ENCODE peak calls at places on chromosomes 2 and 18, in five cellular contexts. J is RWPE2, P is SJSA1, I is heart left ventricle, M is lower lobe of right lung. H is an unnamed sample. For H3K4me1, the result is how much of the 10 kb centered on the place peaks cover.

GRCh38 chr2:46555011-46555410 is 75.6 kb downstream of the TMEM247 start:
- DNase-seq in J (no peak), P (no peak), I (no peak), M (no peak), H (no peak)

GRCh38 chr18:65206551-65207260 is 544.1 kb upstream of the CDH7 start:
- DNase-seq in J (peak), P (no peak), I (no peak), M (peak), H (no peak)

GRCh38 chr2:144659731-144660275 is 139.9 kb upstream of the ZEB2 start:
- DNase-seq in J (peak), P (peak), I (no peak), M (peak), H (no peak)

GRCh38 chr18:74836296-74837139 is 238.8 kb downstream of the ZNF407 start:
- DNase-seq in J (no peak), P (no peak), I (peak), M (no peak), H (peak)

GRCh38 chr2:39701137-39701536 is 35.4 kb downstream of the TMEM178A start:
- DNase-seq in J (no peak), P (no peak), I (no peak), M (no peak), H (no peak)

GRCh38 chr2:202101049-202101579 is 28.1 kb downstream of the KIAA2012 start:
- DNase-seq in J (no peak), P (no peak), I (no peak), M (no peak), H (no peak)

GRCh38 chr2:192026064-192026715 is 168.5 kb downstream of the TMEFF2 start:
- DNase-seq in J (no peak), P (no peak), I (no peak), M (no peak), H (no peak)

GRCh38 chr2:55431982-55432627 is 12.4 kb upstream of the CCDC88A start:
- DNase-seq in J (no peak), P (no peak), I (no peak), M (no peak), H (peak)

GRCh38 chr2:111984213-111984604 is 70.9 kb upstream of the TMEM87B start:
- DNase-seq in J (no peak), P (no peak), I (no peak), M (no peak), H (no peak)

GRCh38 chr18:63444567-63444966 is 22.3 kb upstream of the VPS4B start:
- DNase-seq in J (no peak), P (no peak), I (no peak), M (no peak), H (no peak)

GRCh38 chr2:88919087-88919738 is 227.7 kb downstream of the RPIA start:
- DNase-seq in J (no peak), P (no peak), I (no peak), M (no peak), H (peak)

GRCh38 chr2:30978044-30978443 is 160.2 kb downstream of the GALNT14 start:
- DNase-seq in J (no peak), P (no peak), I (no peak), M (no peak), H (no peak)
- H3K4me3 ChIP-seq in J (no peak), P (no peak), I (no peak), M (no peak), H (no peak)

GRCh38 chr2:65388626-65389390 is 43.6 kb downstream of the SPRED2 start:
- DNase-seq in J (no peak), P (no peak), I (no peak), M (no peak), H (no peak)
- H3K4me1 ChIP-seq in J (half or more), P (under half), I (under half), M (half or more), H (under half)

DNA sequence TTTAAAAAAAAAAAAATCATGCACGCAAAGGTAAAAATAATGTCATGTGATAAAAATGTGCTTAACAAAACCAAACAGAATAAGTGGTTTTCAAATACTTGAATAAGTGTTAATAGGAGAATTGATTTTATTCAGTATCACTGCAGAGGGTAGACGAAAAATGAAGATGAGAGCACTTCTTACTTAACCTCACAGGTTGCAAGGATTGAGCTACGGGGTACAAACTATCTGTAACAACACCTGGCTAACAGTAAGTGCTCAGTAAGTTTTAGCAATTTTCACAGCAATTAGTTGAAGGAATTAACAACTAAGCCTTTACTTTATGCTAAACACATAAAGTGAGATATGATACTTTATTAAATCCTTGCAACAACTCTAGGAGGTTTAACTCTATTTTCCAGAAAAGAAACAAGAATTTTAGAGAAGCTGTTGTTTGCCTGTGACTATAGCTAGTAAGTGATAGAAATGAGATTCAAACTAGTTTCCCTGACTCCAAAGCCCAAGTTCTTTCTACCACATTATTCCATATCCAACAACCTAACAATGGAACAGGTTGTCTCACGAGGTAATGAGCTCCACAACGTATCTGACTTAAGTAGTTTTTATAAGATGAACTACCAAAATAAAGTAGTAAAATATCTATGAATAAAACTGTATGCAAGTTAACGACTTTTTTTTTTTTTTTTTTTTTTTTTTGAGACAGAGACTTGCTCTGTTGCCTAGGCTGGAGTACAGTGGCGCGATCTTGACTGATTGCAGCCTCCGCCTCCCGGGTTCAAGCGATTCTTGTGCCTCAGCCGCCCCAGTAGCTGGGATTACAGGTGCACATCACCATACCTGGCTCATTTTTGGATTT is 4.7 kb downstream of the PRKD3 start:
- DNase-seq in J (no peak), P (no peak), I (no peak), M (no peak), H (no peak)
- H3K4me3 ChIP-seq in J (no peak), P (no peak), I (no peak), M (no peak), H (no peak)

GRCh38 chr2:226079186-226079585 is 679.7 kb downstream of the NYAP2 start:
- DNase-seq in J (no peak), P (no peak), I (no peak), M (no peak), H (no peak)

GRCh38 chr2:226077031-226077430 is 677.5 kb downstream of the NYAP2 start:
- DNase-seq in J (no peak), P (no peak), I (no peak), M (no peak), H (no peak)

GRCh38 chr2:226076529-226076928 is 677.0 kb downstream of the NYAP2 start:
- DNase-seq in J (no peak), P (no peak), I (no peak), M (no peak), H (no peak)

GRCh38 chr2:226078656-226079055 is 679.1 kb downstream of the NYAP2 start:
- DNase-seq in J (no peak), P (no peak), I (no peak), M (no peak), H (no peak)

DNA sequence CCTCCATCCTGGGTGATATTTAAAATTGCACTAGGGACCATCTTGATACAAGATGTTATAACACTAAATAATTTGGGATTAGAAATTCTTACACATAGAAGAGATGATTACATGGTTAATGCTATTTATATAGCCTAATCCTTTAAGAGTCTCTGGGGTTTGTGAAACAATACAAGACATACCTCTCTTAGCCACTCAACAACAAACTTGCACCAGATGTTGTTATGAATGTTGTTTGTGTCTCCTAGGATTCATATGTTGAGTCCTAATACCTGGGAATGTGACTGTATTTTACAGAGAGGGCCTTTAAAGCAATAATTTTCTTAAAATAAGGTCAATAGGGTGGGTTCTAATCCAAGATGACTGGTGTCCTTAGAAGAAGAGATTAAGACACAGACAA is 678.3 kb downstream of the NYAP2 start:
- DNase-seq in J (no peak), P (no peak), I (no peak), M (no peak), H (no peak)
- H3K4me1 ChIP-seq in J (under half), P (half or more), I (under half), M (under half), H (under half)

GRCh38 chr2:219482674-219483405 is 15.9 kb upstream of the GMPPA start:
- DNase-seq in J (no peak), P (no peak), I (no peak), M (no peak), H (no peak)

GRCh38 chr2:219486424-219486959 is 12.2 kb upstream of the GMPPA start:
- DNase-seq in J (no peak), P (no peak), I (no peak), M (no peak), H (peak)

GRCh38 chr2:219483451-219484342 is 15.0 kb upstream of the GMPPA start:
- DNase-seq in J (no peak), P (no peak), I (no peak), M (no peak), H (no peak)

GRCh38 chr2:219485201-219485580 is 13.5 kb upstream of the GMPPA start:
- DNase-seq in J (no peak), P (no peak), I (no peak), M (no peak), H (no peak)

GRCh38 chr2:219484343-219485200 is 14.1 kb upstream of the GMPPA start:
- DNase-seq in J (no peak), P (no peak), I (no peak), M (no peak), H (no peak)
- H3K4me3 ChIP-seq in J (no peak), P (no peak), I (peak), M (peak), H (no peak)

GRCh38 chr2:64115808-64116598 is 28.2 kb downstream of the PELI1 start:
- DNase-seq in J (no peak), P (no peak), I (no peak), M (no peak), H (no peak)

GRCh38 chr2:64114912-64115277 is 29.3 kb downstream of the PELI1 start:
- DNase-seq in J (no peak), P (no peak), I (no peak), M (no peak), H (no peak)

GRCh38 chr2:64111426-64111825 is 32.8 kb downstream of the PELI1 start:
- DNase-seq in J (no peak), P (no peak), I (no peak), M (no peak), H (no peak)

GRCh38 chr2:64112016-64112415 is 32.2 kb downstream of the PELI1 start:
- DNase-seq in J (no peak), P (no peak), I (no peak), M (no peak), H (no peak)

DNA sequence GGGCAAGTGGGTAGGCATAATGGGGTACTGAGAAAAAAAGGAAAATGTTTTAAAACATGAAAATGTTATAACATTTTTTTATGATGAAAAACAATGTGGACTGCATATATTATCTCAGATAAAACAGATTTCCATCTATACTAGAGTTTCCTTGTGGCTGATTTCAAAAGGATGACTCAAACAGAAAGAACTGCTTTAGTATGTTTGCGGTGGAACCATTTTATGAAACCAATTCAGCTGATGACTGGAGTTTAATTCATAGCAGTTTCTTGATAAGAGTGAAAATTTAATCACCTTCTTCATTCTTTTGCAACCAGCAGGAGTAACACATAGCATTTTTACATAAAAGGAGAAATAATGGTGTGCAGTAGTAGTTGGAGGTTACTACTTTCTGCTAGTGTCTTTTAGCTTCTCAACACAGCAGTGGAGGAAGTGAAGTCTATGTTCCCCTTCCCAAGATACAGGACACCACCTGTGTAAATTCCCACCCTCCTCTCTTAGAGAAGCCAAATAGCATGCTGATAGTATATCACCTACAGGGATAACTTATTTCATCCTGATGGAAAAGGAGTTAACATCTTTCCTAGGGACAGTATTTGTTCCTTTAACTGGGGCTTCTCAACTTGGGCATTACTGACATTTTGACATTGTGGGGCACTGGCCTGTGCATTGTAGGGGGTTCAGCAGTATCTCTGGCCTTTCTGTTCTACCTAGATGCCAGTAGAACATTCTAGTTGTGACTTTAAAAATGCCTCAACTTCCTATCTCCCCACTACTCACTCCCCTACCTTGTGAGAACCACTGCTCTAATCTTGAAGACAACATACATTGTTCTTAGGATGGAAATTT is 29.9 kb downstream of the PELI1 start:
- DNase-seq in J (no peak), P (no peak), I (no peak), M (no peak), H (no peak)
- H3K4me1 ChIP-seq in J (half or more), P (under half), I (under half), M (half or more), H (under half)

GRCh38 chr2:74149570-74150319 is 2.0 kb upstream of the BOLA3 start:
- DNase-seq in J (no peak), P (no peak), I (no peak), M (no peak), H (no peak)
- H3K4me3 ChIP-seq in J (no peak), P (no peak), I (no peak), M (no peak), H (no peak)